ENCODE peak calls at places on chromosome 6, in five cellular contexts. One of them, this sample, is unnamed.

GRCh38 chr6:25354078-25354940 is 75.1 kb downstream of the CARMIL1 start:
- DNase-seq in heart left ventricle: no peak
- DNase-seq in fibroblast of lung: peak
- DNase-seq in lower lobe of right lung: no peak
- DNase-seq in HCT116: no peak
- DNase-seq in this sample: no peak

GRCh38 chr6:155372256-155372655 is 58.0 kb upstream of the TFB1M start:
- DNase-seq in fibroblast of lung: no peak
- DNase-seq in HCT116: no peak
- DNase-seq in heart left ventricle: no peak
- DNase-seq in lower lobe of right lung: no peak
- DNase-seq in this sample: no peak

GRCh38 chr6:9862603-9863167 is 552.2 kb downstream of the TFAP2A start:
- DNase-seq in heart left ventricle: no peak
- DNase-seq in HCT116: no peak
- DNase-seq in fibroblast of lung: no peak
- DNase-seq in lower lobe of right lung: no peak
- DNase-seq in this sample: no peak

GRCh38 chr6:41712651-41713103 is 22.7 kb downstream of the TFEB start:
- DNase-seq in heart left ventricle: peak
- DNase-seq in lower lobe of right lung: peak
- DNase-seq in fibroblast of lung: peak
- DNase-seq in HCT116: no peak
- DNase-seq in this sample: no peak

GRCh38 chr6:112841553-112842337 is 494.6 kb downstream of the RFPL4B start:
- DNase-seq in heart left ventricle: no peak
- DNase-seq in HCT116: no peak
- DNase-seq in lower lobe of right lung: no peak
- DNase-seq in fibroblast of lung: no peak
- DNase-seq in this sample: no peak

GRCh38 chr6:86563197-86563596 is 374.1 kb upstream of the HTR1E start:
- DNase-seq in fibroblast of lung: no peak
- DNase-seq in HCT116: no peak
- DNase-seq in heart left ventricle: no peak
- DNase-seq in lower lobe of right lung: no peak
- DNase-seq in this sample: no peak

GRCh38 chr6:45586216-45587171 is 208.8 kb upstream of the SUPT3H start:
- DNase-seq in fibroblast of lung: peak
- DNase-seq in lower lobe of right lung: no peak
- DNase-seq in HCT116: no peak
- DNase-seq in heart left ventricle: no peak
- DNase-seq in this sample: no peak

GRCh38 chr6:53898026-53898795 is 103.4 kb downstream of the LRRC1 start:
- DNase-seq in lower lobe of right lung: no peak
- DNase-seq in fibroblast of lung: peak
- DNase-seq in heart left ventricle: no peak
- DNase-seq in HCT116: no peak
- DNase-seq in this sample: peak

DNA sequence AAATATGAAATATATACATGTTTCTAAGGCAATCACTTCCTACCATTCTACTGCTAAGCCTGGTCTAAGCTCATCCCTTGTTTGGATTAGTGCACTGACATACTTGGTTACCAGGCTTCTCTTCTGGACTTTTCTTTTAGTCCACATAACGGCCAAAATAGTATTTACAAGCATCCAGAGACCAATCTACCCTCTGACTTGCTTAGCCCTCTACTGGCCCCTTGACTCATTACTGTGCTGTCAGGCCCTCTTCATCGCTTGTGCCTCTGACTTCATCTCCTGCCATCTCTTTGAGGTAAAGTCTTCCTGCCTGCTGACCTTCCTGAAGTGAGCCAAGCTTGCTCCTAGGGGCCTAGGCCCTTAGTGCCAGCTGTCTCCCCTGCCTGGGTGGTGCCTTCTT is 35.1 kb downstream of the TULP4 start:
- DNase-seq in heart left ventricle: no peak
- DNase-seq in HCT116: no peak
- DNase-seq in lower lobe of right lung: no peak
- DNase-seq in fibroblast of lung: no peak
- DNase-seq in this sample: no peak
- TF ChIP-seq CTCF in heart left ventricle: no peak
- TF ChIP-seq CTCF in HCT116: no peak
- TF ChIP-seq CTCF in lower lobe of right lung: no peak
- TF ChIP-seq CTCF in fibroblast of lung: no peak
- TF ChIP-seq CTCF in this sample: no peak

DNA sequence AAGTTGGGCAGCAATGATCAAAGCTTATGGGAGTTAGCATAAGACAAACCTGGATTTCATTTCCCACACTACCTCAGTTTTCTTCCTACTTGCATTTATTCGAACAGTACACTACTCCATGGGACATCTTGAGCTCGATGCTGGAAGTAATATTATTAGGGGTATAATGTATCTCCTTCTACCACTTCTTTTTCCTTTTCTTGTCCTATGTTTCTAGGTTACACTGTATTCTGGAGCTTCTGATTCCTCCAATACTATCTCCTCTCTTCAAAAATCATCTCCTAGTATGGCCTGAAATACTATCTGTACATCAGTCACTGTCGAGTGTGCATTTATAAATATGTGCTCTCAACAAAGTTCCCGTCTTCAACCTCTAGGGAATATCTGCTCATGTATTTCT is 124.4 kb downstream of the MAP7 start:
- DNase-seq in lower lobe of right lung: no peak
- DNase-seq in HCT116: no peak
- DNase-seq in fibroblast of lung: no peak
- DNase-seq in heart left ventricle: no peak
- DNase-seq in this sample: no peak
- H3K27ac ChIP-seq in lower lobe of right lung: no peak
- H3K27ac ChIP-seq in HCT116: no peak
- H3K27ac ChIP-seq in fibroblast of lung: no peak
- H3K27ac ChIP-seq in heart left ventricle: no peak
- H3K27ac ChIP-seq in this sample: no peak

DNA sequence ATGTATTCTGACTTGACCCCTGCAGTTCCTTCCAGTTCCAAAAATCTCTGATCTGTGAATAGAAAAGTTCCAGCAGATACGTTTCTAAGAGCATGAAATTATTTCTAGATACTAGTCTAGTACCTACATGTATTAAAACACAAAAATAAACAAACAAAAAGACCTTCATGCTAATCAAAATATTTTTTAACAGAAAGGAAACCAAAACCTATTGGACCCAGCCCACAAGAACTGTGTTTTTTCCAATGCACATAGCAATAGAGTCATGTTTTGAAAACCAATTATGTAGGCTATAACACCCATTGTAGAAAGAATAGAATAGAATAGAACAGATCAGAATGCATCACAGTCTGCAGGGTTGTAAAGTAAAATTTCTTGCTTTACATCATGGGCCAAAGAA is 158.6 kb upstream of the TNFAIP3 start:
- DNase-seq in fibroblast of lung: no peak
- DNase-seq in HCT116: no peak
- DNase-seq in lower lobe of right lung: no peak
- DNase-seq in heart left ventricle: no peak
- DNase-seq in this sample: no peak
- H3K4me3 ChIP-seq in fibroblast of lung: no peak
- H3K4me3 ChIP-seq in HCT116: no peak
- H3K4me3 ChIP-seq in lower lobe of right lung: peak
- H3K4me3 ChIP-seq in heart left ventricle: no peak
- H3K4me3 ChIP-seq in this sample: no peak

DNA sequence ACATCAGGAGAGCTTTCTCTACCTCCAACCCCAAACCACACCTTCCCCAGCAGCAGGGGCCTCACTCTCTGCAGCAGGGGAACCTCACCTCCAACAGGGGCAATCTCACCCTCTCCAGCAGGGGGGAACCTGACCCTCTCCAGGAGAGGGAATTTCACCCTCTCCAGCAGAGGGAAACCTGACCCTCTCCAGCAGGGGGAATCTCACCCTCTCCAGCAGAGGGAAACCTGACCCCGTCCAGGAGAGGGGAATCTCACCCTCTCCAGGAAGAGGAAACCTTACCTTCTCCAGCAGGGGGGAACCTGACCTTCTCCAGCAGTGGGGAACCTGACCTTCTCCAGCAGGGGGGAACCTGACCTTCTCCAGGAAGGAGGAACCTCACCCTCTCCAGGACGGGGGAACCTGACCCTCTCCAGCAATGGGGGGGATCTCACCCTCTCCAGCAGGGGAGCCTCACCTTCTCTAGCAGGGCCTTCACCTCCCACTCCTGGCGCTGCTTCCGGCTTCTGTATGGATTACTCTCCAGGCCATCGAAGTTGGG is 3.1 kb downstream of the B3GALT4 start:
- DNase-seq in HCT116: peak
- DNase-seq in heart left ventricle: no peak
- DNase-seq in fibroblast of lung: peak
- DNase-seq in lower lobe of right lung: no peak
- DNase-seq in this sample: no peak
- TF ChIP-seq CTCF in HCT116: peak
- TF ChIP-seq CTCF in heart left ventricle: peak
- TF ChIP-seq CTCF in fibroblast of lung: peak
- TF ChIP-seq CTCF in lower lobe of right lung: peak
- TF ChIP-seq CTCF in this sample: peak

GRCh38 chr6:159116343-159116742 is 52.9 kb upstream of the FNDC1 start:
- DNase-seq in heart left ventricle: no peak
- DNase-seq in lower lobe of right lung: peak
- DNase-seq in fibroblast of lung: no peak
- DNase-seq in HCT116: no peak
- DNase-seq in this sample: no peak
- H3K27ac ChIP-seq in heart left ventricle: no peak
- H3K27ac ChIP-seq in lower lobe of right lung: peak
- H3K27ac ChIP-seq in fibroblast of lung: no peak
- H3K27ac ChIP-seq in HCT116: no peak
- H3K27ac ChIP-seq in this sample: no peak

DNA sequence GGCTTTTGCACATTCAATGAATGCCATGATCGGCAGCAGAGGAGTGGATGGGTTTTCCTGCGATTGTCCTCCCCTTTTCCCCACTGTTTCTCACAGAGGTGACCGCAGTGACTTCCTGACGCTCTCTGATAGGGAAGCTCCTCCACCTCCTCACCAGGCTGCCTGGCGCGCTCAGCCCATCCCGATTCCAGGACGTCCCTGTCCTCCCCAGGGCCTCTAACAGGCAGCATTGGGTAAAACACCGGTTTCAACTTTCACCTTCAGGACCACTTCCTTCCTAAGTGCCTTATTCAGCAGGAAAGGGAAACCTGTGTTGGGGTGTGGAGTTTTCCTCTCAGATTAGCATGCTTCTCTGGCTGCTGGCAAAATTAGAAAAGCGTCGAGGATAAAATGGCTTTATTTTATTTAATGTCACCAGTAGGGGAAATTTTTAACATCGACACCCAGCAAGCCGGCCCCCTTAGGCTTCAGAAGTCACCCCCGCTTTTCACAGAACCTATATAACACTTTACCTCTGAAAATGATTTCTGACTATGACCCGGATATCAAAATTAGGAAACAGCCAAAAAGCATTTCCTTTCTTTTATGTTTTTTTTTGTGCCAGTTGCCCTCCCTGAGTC is 570.4 kb upstream of the GJE1 start:
- DNase-seq in lower lobe of right lung: peak
- DNase-seq in heart left ventricle: peak
- DNase-seq in HCT116: no peak
- DNase-seq in fibroblast of lung: peak
- DNase-seq in this sample: no peak
- H3K4me3 ChIP-seq in lower lobe of right lung: peak
- H3K4me3 ChIP-seq in heart left ventricle: peak
- H3K4me3 ChIP-seq in HCT116: no peak
- H3K4me3 ChIP-seq in fibroblast of lung: no peak
- H3K4me3 ChIP-seq in this sample: no peak

DNA sequence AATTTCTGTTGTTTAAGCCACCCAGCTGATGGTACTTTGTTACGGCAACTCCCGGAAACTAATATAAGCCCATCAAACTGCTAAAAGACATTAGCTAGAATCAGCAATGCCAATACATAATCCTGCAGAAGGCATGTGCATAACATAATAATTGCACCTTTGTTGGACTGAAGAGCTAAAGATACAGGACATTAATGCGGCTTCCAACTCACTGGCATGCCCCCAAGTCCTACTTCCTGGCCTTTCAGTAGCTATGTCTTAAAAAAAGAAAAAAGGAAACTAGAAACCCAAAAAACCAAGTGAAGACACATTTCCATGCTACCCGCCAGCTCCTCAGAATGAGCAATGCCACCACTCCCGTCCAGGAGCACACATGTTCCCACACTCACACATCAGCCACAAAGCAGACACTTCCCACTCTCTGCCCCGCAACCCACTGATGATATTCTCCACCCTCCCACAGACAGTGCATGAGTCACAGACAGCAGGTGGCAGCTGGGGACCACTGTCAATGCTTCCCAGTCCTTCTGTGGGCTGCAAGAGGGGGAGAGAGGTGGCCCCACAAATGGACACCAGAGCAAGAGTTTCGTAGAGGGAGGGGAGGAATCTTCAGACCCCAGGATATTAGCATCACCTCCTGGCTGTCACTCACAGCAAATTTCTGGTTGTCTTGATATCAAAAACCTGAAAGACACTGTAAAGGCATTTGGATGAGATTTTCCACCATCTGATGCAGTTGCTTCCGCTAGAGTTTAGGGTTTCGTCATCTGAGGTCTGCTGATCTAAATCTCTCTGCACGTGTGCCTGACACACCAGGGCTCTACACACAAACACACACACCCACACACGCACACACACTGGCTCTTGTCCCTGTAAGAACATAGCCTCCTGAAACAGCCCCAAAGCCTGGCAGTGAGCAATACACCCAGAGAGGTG is 32.8 kb downstream of the GFOD1 start:
- DNase-seq in lower lobe of right lung: peak
- DNase-seq in HCT116: no peak
- DNase-seq in heart left ventricle: no peak
- DNase-seq in fibroblast of lung: peak
- DNase-seq in this sample: peak
- TF ChIP-seq CTCF in lower lobe of right lung: peak
- TF ChIP-seq CTCF in HCT116: no peak
- TF ChIP-seq CTCF in heart left ventricle: peak
- TF ChIP-seq CTCF in fibroblast of lung: no peak
- TF ChIP-seq CTCF in this sample: no peak

GRCh38 chr6:129767776-129768490 is 58.0 kb upstream of the ARHGAP18 start:
- DNase-seq in lower lobe of right lung: no peak
- DNase-seq in fibroblast of lung: peak
- DNase-seq in heart left ventricle: no peak
- DNase-seq in HCT116: no peak
- DNase-seq in this sample: no peak
- H3K27ac ChIP-seq in lower lobe of right lung: no peak
- H3K27ac ChIP-seq in fibroblast of lung: peak
- H3K27ac ChIP-seq in heart left ventricle: no peak
- H3K27ac ChIP-seq in HCT116: peak
- H3K27ac ChIP-seq in this sample: no peak